ENCODE peak calls at places on chromosomes 13 and 19, in six cellular contexts. N is endothelial cell, Q is brain microvascular endothelial cell, P is IMR-90, V is T-helper 1 cell, A is fibroblast of pulmonary artery. Z is an unnamed sample.

GRCh38 chr13:40571338-40571737 is 95.1 kb downstream of the FOXO1 start:
- DNase-seq in N (no peak), Q (no peak), P (no peak), V (no peak), A (no peak), Z (no peak)

GRCh38 chr19:18239303-18239702 is 13.1 kb upstream of the PDE4C start:
- DNase-seq in N (peak; percentile 23), Q (no peak), P (no peak), V (no peak), A (no peak), Z (no peak)

GRCh38 chr13:87129602-87130300 is 541.4 kb upstream of the SLITRK5 start:
- DNase-seq in N (no peak), Q (peak; percentile 1), P (peak; percentile 47), V (no peak), A (peak; percentile 4), Z (no peak)

GRCh38 chr19:45779231-45780145 is 2.8 kb downstream of the DMPK start:
- DNase-seq in N (peak; percentile 89), Q (no peak), P (no peak), V (peak; percentile 64), A (peak; percentile 43), Z (no peak)

GRCh38 chr13:30870049-30870884 is 35.8 kb upstream of the MEDAG start:
- DNase-seq in N (no peak), Q (peak; percentile 99), P (peak; percentile 100), V (no peak), A (peak; percentile 99), Z (peak; percentile 97)

GRCh38 chr19:2432131-2432848 is 4.9 kb upstream of the TIMM13 start:
- DNase-seq in N (no peak), Q (no peak), P (no peak), V (no peak), A (no peak), Z (no peak)

GRCh38 chr13:98048263-98048662 is 94.6 kb upstream of the FARP1 start:
- DNase-seq in N (no peak), Q (no peak), P (no peak), V (no peak), A (no peak), Z (no peak)

GRCh38 chr19:13225973-13226865 is 76.0 kb downstream of the IER2 start:
- DNase-seq in N (no peak), Q (no peak), P (no peak), V (no peak), A (no peak), Z (no peak)

GRCh38 chr13:112885782-112886268 is 83.2 kb upstream of the MCF2L start:
- DNase-seq in N (peak; percentile 69), Q (peak; percentile 76), P (peak; percentile 87), V (no peak), A (peak; percentile 89), Z (no peak)

GRCh38 chr19:2845107-2845506 is 3.8 kb downstream of the ZNF555 start:
- DNase-seq in N (no peak), Q (no peak), P (no peak), V (no peak), A (no peak), Z (no peak)

GRCh38 chr13:97030705-97031452 is 36.6 kb upstream of the OXGR1 start:
- DNase-seq in N (peak; percentile 15), Q (peak; percentile 67), P (peak; percentile 61), V (no peak), A (peak; percentile 87), Z (peak; percentile 68)